ENCODE peak calls at places on chromosomes 11 and 22, in six cellular contexts. G is stimulated activated CD4-positive, alpha-beta T cell treated with anti-CD3 and anti-CD28 coated beads, Interleukin-15, amount 100 ng/mL, for 48 hours; A is RWPE1; U is hippocampal formation; L is M059J; S is IMR-90. D is an unnamed sample.

GRCh38 chr11:45193695-45194094 is 47.3 kb downstream of the PRDM11 start:
- DNase-seq in G (no peak), A (no peak), U (no peak), L (no peak), S (no peak), D (no peak)

GRCh38 chr11:67355794-67356550 is 2.6 kb upstream of the POLD4 start:
- DNase-seq in G (no peak), A (no peak), U (no peak), L (no peak), S (no peak), D (no peak)

GRCh38 chr11:72232260-72233055 is 7.9 kb downstream of the INPPL1 start:
- DNase-seq in G (no peak), A (no peak), U (no peak), L (no peak), S (no peak), D (no peak)

GRCh38 chr11:113906038-113906437 is 1.4 kb downstream of the HTR3B start:
- DNase-seq in G (no peak), A (no peak), U (no peak), L (peak; percentile 24), S (peak; percentile 51), D (no peak)

GRCh38 chr11:1547467-1548098 is 24.5 kb downstream of the DUSP8 start:
- DNase-seq in G (no peak), A (no peak), U (no peak), L (no peak), S (no peak), D (no peak)

GRCh38 chr11:94734563-94735275 is 33.4 kb upstream of the AMOTL1 start:
- DNase-seq in G (no peak), A (no peak), U (no peak), L (peak; percentile 57), S (no peak), D (no peak)

GRCh38 chr11:112300094-112300786 is 39.6 kb upstream of the PLET1 start:
- DNase-seq in G (no peak), A (no peak), U (no peak), L (no peak), S (no peak), D (no peak)

GRCh38 chr11:28834877-28835276 is 726.7 kb downstream of the METTL15 start:
- DNase-seq in G (no peak), A (peak; percentile 44), U (no peak), L (peak; percentile 89), S (peak; percentile 97), D (no peak)

GRCh38 chr11:97009613-97010012 is 619.8 kb downstream of the JRKL start:
- DNase-seq in G (no peak), A (no peak), U (no peak), L (no peak), S (no peak), D (no peak)

GRCh38 chr22:34885852-34886251 is 180.1 kb upstream of the ISX start:
- DNase-seq in G (no peak), A (no peak), U (no peak), L (no peak), S (no peak), D (no peak)

GRCh38 chr11:105367129-105367528 is 227.6 kb upstream of the CARD18 start:
- DNase-seq in G (no peak), A (no peak), U (no peak), L (no peak), S (no peak), D (no peak)

GRCh38 chr11:62545437-62546243 is 966 bp downstream of the AHNAK start:
- DNase-seq in G (no peak), A (peak; percentile 96), U (no peak), L (peak; percentile 95), S (peak; percentile 93), D (peak; percentile 79)

GRCh38 chr11:108117746-108118371 is 3.5 kb upstream of the ACAT1 start:
- DNase-seq in G (no peak), A (peak; percentile 44), U (peak; percentile 41), L (peak; percentile 65), S (peak; percentile 76), D (no peak)

GRCh38 chr11:12841946-12842630 is 167.0 kb upstream of the RASSF10 start:
- DNase-seq in G (no peak), A (peak; percentile 50), U (no peak), L (peak; percentile 98), S (peak; percentile 84), D (peak; percentile 19)

GRCh38 chr22:46951326-46951725 is 188.9 kb downstream of the TBC1D22A start:
- DNase-seq in G (no peak), A (no peak), U (no peak), L (no peak), S (no peak), D (no peak)

GRCh38 chr11:121485221-121485620 is 32.5 kb upstream of the SORL1-AS1 start:
- DNase-seq in G (no peak), A (no peak), U (no peak), L (no peak), S (no peak), D (no peak)

GRCh38 chr22:49240472-49240871 is 587.2 kb downstream of the BRD1 start:
- DNase-seq in G (no peak), A (no peak), U (no peak), L (no peak), S (no peak), D (no peak)

GRCh38 chr11:65041206-65042035 is at the start of gene SAC3D1:
- DNase-seq in G (no peak), A (no peak), U (no peak), L (peak; percentile 58), S (peak; percentile 17), D (peak; percentile 60)

GRCh38 chr22:38424525-38425080 is 30.4 kb downstream of the KCNJ4 start:
- DNase-seq in G (no peak), A (no peak), U (no peak), L (no peak), S (no peak), D (no peak)

GRCh38 chr22:39983346-39983745 is 11.4 kb upstream of the FAM83F start:
- DNase-seq in G (no peak), A (no peak), U (no peak), L (no peak), S (no peak), D (no peak)

GRCh38 chr22:30943368-30943767 is 25.2 kb downstream of the MORC2 start:
- DNase-seq in G (no peak), A (no peak), U (no peak), L (no peak), S (no peak), D (no peak)

GRCh38 chr11:69443138-69443967 is 38.1 kb upstream of the LINC01488 start:
- DNase-seq in G (peak; percentile 58), A (peak; percentile 87), U (peak; percentile 50), L (peak; percentile 92), S (peak; percentile 94), D (peak; percentile 94)

GRCh38 chr11:66409226-66409625 is 11.6 kb upstream of the NPAS4 start:
- DNase-seq in G (no peak), A (no peak), U (no peak), L (no peak), S (no peak), D (no peak)

GRCh38 chr11:2271327-2272240 is 1.2 kb upstream of the ASCL2 start:
- DNase-seq in G (no peak), A (no peak), U (no peak), L (no peak), S (no peak), D (no peak)

GRCh38 chr11:113147249-113147648 is 167.1 kb upstream of the TTC12 start:
- DNase-seq in G (no peak), A (no peak), U (peak; percentile 94), L (no peak), S (no peak), D (no peak)

GRCh38 chr22:24548812-24549211 is 6.1 kb downstream of the GUCD1 start:
- DNase-seq in G (no peak), A (no peak), U (no peak), L (no peak), S (no peak), D (no peak)

GRCh38 chr11:102347526-102348331 is 715 bp downstream of the BIRC2 start:
- DNase-seq in G (no peak), A (peak; percentile 9), U (peak; percentile 44), L (peak; percentile 69), S (peak; percentile 29), D (no peak)

GRCh38 chr22:23835773-23836144 is 3.0 kb downstream of the DERL3 start:
- DNase-seq in G (no peak), A (no peak), U (no peak), L (no peak), S (no peak), D (no peak)

GRCh38 chr11:134397304-134398078 is 14.6 kb downstream of the B3GAT1 start:
- DNase-seq in G (no peak), A (no peak), U (no peak), L (no peak), S (no peak), D (no peak)

GRCh38 chr11:16543642-16544041 is 187.3 kb upstream of the SOX6 start:
- DNase-seq in G (no peak), A (no peak), U (no peak), L (no peak), S (no peak), D (no peak)

GRCh38 chr11:133531971-133532651 is at the start of gene OPCML:
- DNase-seq in G (no peak), A (no peak), U (peak; percentile 33), L (no peak), S (no peak), D (no peak)

GRCh38 chr11:45457649-45458048 is 171.5 kb upstream of the SYT13 start:
- DNase-seq in G (no peak), A (peak; percentile 30), U (no peak), L (peak; percentile 72), S (peak; percentile 79), D (no peak)

D was measured in H54.